ENCODE peak calls at places on chromosomes 1 and 21, in four cellular contexts. K is neural progenitor cell, V is tibial nerve, T is left lung. S is an unnamed sample.

GRCh38 chr1:208456487-208456886 is 212.3 kb upstream of the PLXNA2 start:
- DNase-seq in K (no peak), V (no peak), T (no peak), S (no peak)

GRCh38 chr1:74780600-74780999 is 47.6 kb downstream of the TYW3 start:
- DNase-seq in K (peak; percentile 4), V (no peak), T (no peak), S (no peak)

GRCh38 chr1:205082431-205082830 is 1.8 kb downstream of the TMEM81 start:
- DNase-seq in K (peak; percentile 64), V (no peak), T (no peak), S (no peak)

GRCh38 chr1:164704954-164705353 is 146.0 kb downstream of the PBX1 start:
- DNase-seq in K (peak; percentile 60), V (no peak), T (no peak), S (no peak)

GRCh38 chr1:86567341-86567740 is 20.5 kb downstream of the CLCA4 start:
- DNase-seq in K (no peak), V (no peak), T (no peak), S (no peak)

GRCh38 chr1:192506741-192507155 is 68.8 kb upstream of the RGS1 start:
- DNase-seq in K (peak; percentile 45), V (no peak), T (no peak), S (peak; percentile 63)

GRCh38 chr1:240687820-240688219 is 75.9 kb upstream of the GREM2 start:
- DNase-seq in K (no peak), V (no peak), T (no peak), S (no peak)

GRCh38 chr21:17585875-17586450 is 26.7 kb downstream of the BTG3 start:
- DNase-seq in K (peak; percentile 38), V (peak; percentile 42), T (no peak), S (peak; percentile 71)

GRCh38 chr21:21436012-21436545 is 437.9 kb downstream of the NCAM2 start:
- DNase-seq in K (no peak), V (no peak), T (no peak), S (peak; percentile 74)

GRCh38 chr1:226945106-226945857 is 5.2 kb downstream of the COQ8A start:
- DNase-seq in K (peak; percentile 53), V (no peak), T (no peak), S (no peak)

GRCh38 chr1:22831729-22832413 is 121.2 kb downstream of the EPHB2 start:
- DNase-seq in K (no peak), V (no peak), T (no peak), S (peak; percentile 80)

GRCh38 chr1:182235952-182236650 is 155.5 kb downstream of the GLUL start:
- DNase-seq in K (no peak), V (no peak), T (peak; percentile 60), S (no peak)

GRCh38 chr21:40051801-40052200 is 184.6 kb downstream of the PCP4 start:
- DNase-seq in K (no peak), V (no peak), T (no peak), S (no peak)

GRCh38 chr1:226736001-226736907 is 2.8 kb downstream of the ITPKB start:
- DNase-seq in K (peak; percentile 36), V (no peak), T (peak; percentile 68), S (no peak)

GRCh38 chr1:18883636-18884418 is 18.5 kb downstream of the ALDH4A1 start:
- DNase-seq in K (peak; percentile 83), V (peak; percentile 85), T (no peak), S (peak; percentile 78)

GRCh38 chr1:18643154-18644012 is 12.7 kb downstream of the PAX7 start:
- DNase-seq in K (peak; percentile 93), V (no peak), T (no peak), S (no peak)

GRCh38 chr1:12356004-12356890 is 126.4 kb downstream of the VPS13D start:
- DNase-seq in K (no peak), V (no peak), T (no peak), S (peak; percentile 14)

GRCh38 chr1:207282049-207282448 is 39.4 kb upstream of the CD55 start:
- DNase-seq in K (no peak), V (no peak), T (no peak), S (peak; percentile 50)

GRCh38 chr1:100578201-100578600 is 40.3 kb downstream of the GPR88 start:
- DNase-seq in K (no peak), V (no peak), T (no peak), S (no peak)

GRCh38 chr1:2650967-2651645 is 18.3 kb upstream of the MMEL1 start:
- DNase-seq in K (no peak), V (no peak), T (peak; percentile 44), S (no peak)

GRCh38 chr1:151993734-151994496 is at the start of gene S100A10:
- DNase-seq in K (peak; percentile 75), V (peak; percentile 61), T (peak; percentile 94), S (peak; percentile 70)

GRCh38 chr1:197302775-197303174 is 34.7 kb downstream of the CRB1 start:
- DNase-seq in K (no peak), V (no peak), T (no peak), S (peak; percentile 13)

GRCh38 chr1:229005556-229005955 is 265.4 kb upstream of the RAB4A start:
- DNase-seq in K (no peak), V (no peak), T (no peak), S (no peak)

GRCh38 chr1:67626495-67627235 is 58.3 kb upstream of the GADD45A start:
- DNase-seq in K (no peak), V (no peak), T (no peak), S (peak; percentile 93)

GRCh38 chr21:37153193-37153934 is 80.3 kb downstream of the TTC3 start:
- DNase-seq in K (no peak), V (no peak), T (no peak), S (peak; percentile 90)

GRCh38 chr1:243487036-243487648 is 231.3 kb downstream of the SDCCAG8 start:
- DNase-seq in K (no peak), V (no peak), T (no peak), S (no peak)

GRCh38 chr1:243483084-243483845 is 227.4 kb downstream of the SDCCAG8 start:
- DNase-seq in K (peak; percentile 57), V (no peak), T (no peak), S (no peak)

GRCh38 chr1:243481101-243481500 is 225.3 kb downstream of the SDCCAG8 start:
- DNase-seq in K (no peak), V (no peak), T (no peak), S (no peak)

GRCh38 chr1:243483952-243484351 is 228.1 kb downstream of the SDCCAG8 start:
- DNase-seq in K (no peak), V (no peak), T (no peak), S (no peak)

DNA sequence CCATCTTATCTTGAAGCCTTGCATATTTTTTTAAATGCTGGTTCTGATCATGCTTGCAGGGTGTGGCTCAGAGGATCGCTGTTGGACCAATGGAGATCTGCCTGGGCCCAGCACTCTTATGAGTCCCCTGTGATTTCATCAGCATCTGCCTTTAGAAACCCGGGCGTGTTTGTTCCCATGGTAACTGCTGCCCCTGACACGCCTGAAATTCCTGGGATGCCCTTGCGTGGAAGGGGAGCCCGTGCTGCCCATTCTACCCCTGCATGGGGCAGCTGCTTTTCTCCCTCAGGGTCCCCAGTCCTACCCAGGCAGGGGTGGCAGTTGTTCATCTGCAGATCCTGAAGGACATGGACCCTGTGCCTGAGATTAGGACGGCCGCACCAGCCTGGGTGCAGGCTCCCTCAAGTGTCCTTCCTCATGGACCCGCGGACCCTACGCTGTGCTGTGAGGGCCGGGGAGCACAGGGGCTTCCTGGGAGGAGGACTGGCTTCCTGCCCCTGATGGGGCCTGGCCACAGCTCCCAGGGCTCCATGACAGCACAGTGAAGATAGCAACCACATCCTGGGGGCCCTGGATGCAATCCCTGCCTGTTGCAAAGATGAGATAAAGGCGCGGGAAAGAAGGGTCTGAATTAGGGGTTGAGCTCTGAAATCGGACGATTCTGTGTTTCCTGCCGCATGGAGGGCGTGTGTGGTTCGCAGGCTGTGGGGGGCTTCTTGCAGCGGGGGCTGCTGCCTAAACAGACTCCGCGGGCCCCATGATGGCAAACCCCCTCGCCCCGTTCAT is 226.6 kb downstream of the SDCCAG8 start:
- DNase-seq in K (peak; percentile 58), V (no peak), T (no peak), S (peak; percentile 85)
- H3K4me3 ChIP-seq in K (peak overlapping the region; percentile 58), V (peak overlapping the region; percentile 37), T (peak overlapping the region; percentile 13), S (no peak overlapping the region)

DNA sequence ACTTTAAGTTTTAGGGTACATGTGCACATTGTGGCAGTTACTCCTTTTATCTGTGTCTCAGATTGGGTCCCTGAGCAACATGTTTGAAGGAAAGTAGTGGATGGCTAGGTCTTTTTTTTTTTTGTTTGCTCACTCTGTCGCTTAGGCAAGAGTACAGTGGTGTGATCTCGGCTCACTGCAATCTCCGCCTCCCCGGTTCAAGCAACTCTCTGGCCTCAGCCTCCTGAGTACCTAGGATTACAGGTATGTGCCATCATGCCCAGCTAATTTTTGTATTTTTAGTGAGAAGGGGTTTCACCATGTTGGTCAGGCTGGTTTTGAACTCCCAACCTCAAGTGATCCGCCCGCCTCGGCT is 39.7 kb upstream of the KIF21B start:
- DNase-seq in K (no peak), V (no peak), T (no peak), S (no peak)
- TF ChIP-seq CTCF in K (no peak), V (no peak), T (no peak), S (no peak)

DNA sequence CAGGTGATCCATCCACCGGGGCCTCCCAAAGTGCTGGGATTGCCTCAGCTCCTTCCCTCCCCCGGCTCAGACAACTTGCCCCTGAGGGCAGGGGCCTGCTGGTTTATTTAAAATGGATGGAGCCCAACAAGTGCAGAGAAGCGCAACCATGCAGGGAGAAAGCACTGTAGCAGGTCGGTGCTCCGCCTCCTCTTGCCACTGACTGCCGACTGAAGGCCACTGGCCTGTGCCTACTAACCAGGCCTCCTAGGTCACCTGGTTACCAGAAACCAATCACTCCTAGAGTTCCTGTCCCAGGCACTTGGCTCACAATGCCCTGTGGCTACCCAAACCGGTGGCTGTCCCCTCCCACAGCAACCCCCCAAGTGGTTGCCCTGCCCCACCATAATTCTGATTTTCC is 35.9 kb downstream of the ZNF695 start:
- DNase-seq in K (no peak), V (no peak), T (no peak), S (no peak)
- H3K4me3 ChIP-seq in K (no peak overlapping the region), V (no peak overlapping the region), T (no peak overlapping the region), S (no peak overlapping the region)

DNA sequence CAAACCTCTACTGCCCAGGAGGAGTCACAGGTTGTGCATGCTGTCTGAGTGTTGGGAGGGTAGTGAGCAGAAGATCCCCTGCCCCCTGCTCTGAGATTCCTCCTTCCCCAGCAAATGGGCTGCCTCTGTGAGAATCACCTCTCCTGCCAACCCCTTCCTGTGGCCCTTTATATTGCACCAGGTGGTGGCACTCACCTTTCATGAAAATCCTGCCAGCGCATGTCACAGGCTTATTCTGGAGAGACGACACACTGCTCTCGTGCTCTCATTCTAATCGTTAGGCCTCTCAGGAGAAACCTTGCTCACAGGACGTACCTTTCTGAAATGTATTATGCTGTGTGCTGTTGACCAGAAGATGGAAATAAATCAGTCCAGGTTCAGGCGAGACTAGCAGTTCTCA is 113.7 kb downstream of the RGL1 start:
- DNase-seq in K (no peak), V (no peak), T (no peak), S (no peak)
- TF ChIP-seq CTCF in K (no peak), V (no peak), T (no peak), S (no peak)

GRCh38 chr1:158932171-158932570 is 819 bp downstream of the PYHIN1 start:
- DNase-seq in K (no peak), V (no peak), T (no peak), S (no peak)
- H3K4me3 ChIP-seq in K (no peak overlapping the region), V (peak overlapping the region; percentile 18), T (peak overlapping the region; percentile 21), S (no peak overlapping the region)

GRCh38 chr21:41726058-41726558 is 40.7 kb downstream of the RIPK4 start:
- DNase-seq in K (peak; percentile 44), V (no peak), T (peak; percentile 82), S (no peak)

GRCh38 chr21:41725421-41726021 is 41.3 kb downstream of the RIPK4 start:
- DNase-seq in K (peak; percentile 42), V (no peak), T (peak; percentile 76), S (no peak)

GRCh38 chr21:41720250-41720649 is 46.6 kb downstream of the RIPK4 start:
- DNase-seq in K (no peak), V (no peak), T (no peak), S (no peak)

GRCh38 chr21:41719691-41720090 is 47.2 kb downstream of the RIPK4 start:
- DNase-seq in K (no peak), V (no peak), T (no peak), S (no peak)

GRCh38 chr21:41722052-41723018 is 44.5 kb downstream of the RIPK4 start:
- DNase-seq in K (no peak), V (no peak), T (no peak), S (no peak)
- TF ChIP-seq CTCF in K (no peak), V (no peak), T (no peak), S (no peak)

S was measured in fibroblast of pulmonary artery.